ENCODE peak calls at places on chromosome 6, in four cellular contexts. D is activated naive CD4-positive, alpha-beta T cell; B is cardiac muscle cell; X is WTC11. Z is an unnamed sample.

GRCh38 chr6:68876792-68877493 is 241.9 kb downstream of the ADGRB3 start:
- DNase-seq in D (no peak), X (no peak), B (peak; percentile 57), Z (no peak)

GRCh38 chr6:12012566-12013367 is 655 bp downstream of the HIVEP1 start:
- DNase-seq in X (peak; percentile 79), D (peak; percentile 40), B (peak; percentile 82), Z (peak; percentile 70)

GRCh38 chr6:80249897-80250296 is 143.4 kb downstream of the BCKDHB start:
- DNase-seq in D (no peak), B (no peak), X (no peak), Z (peak; percentile 59)

GRCh38 chr6:47792216-47792733 is 10.4 kb downstream of the OPN5 start:
- DNase-seq in B (no peak), X (no peak), D (no peak), Z (no peak)

GRCh38 chr6:36642913-36643817 is 35.3 kb upstream of the CDKN1A start:
- DNase-seq in X (no peak), B (peak; percentile 45), D (no peak), Z (peak; percentile 90)

GRCh38 chr6:15464211-15464725 is 198.6 kb downstream of the DTNBP1 start:
- DNase-seq in B (peak; percentile 22), X (peak; percentile 71), D (no peak), Z (no peak)

GRCh38 chr6:21198032-21198640 is 395.4 kb upstream of the SOX4 start:
- DNase-seq in B (no peak), X (no peak), D (no peak), Z (no peak)

GRCh38 chr6:8085053-8085511 is 17.3 kb downstream of the EEF1E1 start:
- DNase-seq in B (no peak), D (no peak), X (no peak), Z (peak; percentile 33)

GRCh38 chr6:151254451-151255081 is 14.8 kb downstream of the AKAP12 start:
- DNase-seq in D (no peak), B (peak; percentile 54), X (no peak), Z (no peak)

Z was measured in right cardiac atrium.